ENCODE peak calls at places on chromosome 1, in four cellular contexts. P is lung microvascular endothelial cell, L is EL, M is iPS-NIHi11. O is an unnamed sample.
A peak's percentile ranks its signal among the peaks of the same experiment; 100 is the strongest.

GRCh38 chr1:168081373-168082007 is 55.2 kb downstream of the GPR161 start:
- DNase-seq in P (peak; percentile 91), L (peak; percentile 67), M (no peak), O (no peak)

GRCh38 chr1:109927908-109928307 is 17.3 kb downstream of the CSF1 start:
- DNase-seq in P (peak; percentile 91), L (peak; percentile 78), M (no peak), O (peak; percentile 89)

GRCh38 chr1:169874229-169874628 is 19.5 kb downstream of the SCYL3 start:
- DNase-seq in P (no peak), L (peak; percentile 85), M (no peak), O (no peak)

GRCh38 chr1:187551061-187551460 is 722.3 kb downstream of the PLA2G4A start:
- DNase-seq in P (no peak), L (no peak), M (peak; percentile 6), O (no peak)

GRCh38 chr1:21072721-21073120 is 104.0 kb downstream of the EIF4G3 start:
- DNase-seq in P (peak; percentile 85), L (peak; percentile 52), M (no peak), O (no peak)

GRCh38 chr1:38873027-38873969 is at the start of gene MYCBP:
- DNase-seq in P (peak; percentile 97), L (peak; percentile 96), M (peak; percentile 99), O (peak; percentile 97)

GRCh38 chr1:103911450-103911849 is 161.8 kb downstream of the AMY1C start:
- DNase-seq in P (no peak), L (no peak), M (no peak), O (no peak)

GRCh38 chr1:152029144-152029936 is 7.5 kb downstream of the S100A11 start:
- DNase-seq in P (peak; percentile 30), L (peak; percentile 60), M (no peak), O (no peak)

GRCh38 chr1:25118554-25118953 is 113.7 kb downstream of the SYF2 start:
- DNase-seq in P (no peak), L (no peak), M (no peak), O (no peak)

GRCh38 chr1:17438176-17438976 is 1.1 kb downstream of the RCC2 start:
- DNase-seq in P (peak; percentile 68), L (peak; percentile 73), M (peak; percentile 65), O (peak; percentile 77)

GRCh38 chr1:167693425-167694045 is 28.2 kb upstream of the MPZL1 start:
- DNase-seq in P (no peak), L (no peak), M (no peak), O (no peak)

GRCh38 chr1:58968360-58968952 is 184.6 kb upstream of the JUN start:
- DNase-seq in P (peak; percentile 58), L (no peak), M (no peak), O (peak; percentile 84)

GRCh38 chr1:44611866-44612265 is 62.4 kb downstream of the TMEM53 start:
- DNase-seq in P (no peak), L (no peak), M (no peak), O (no peak)

GRCh38 chr1:178145605-178146004 is 51.7 kb downstream of the RASAL2 start:
- DNase-seq in P (no peak), L (no peak), M (no peak), O (no peak)

GRCh38 chr1:154453577-154454352 is 48.3 kb upstream of the TDRD10 start:
- DNase-seq in P (peak; percentile 34), L (peak; percentile 80), M (no peak), O (no peak)

GRCh38 chr1:53396563-53397268 is 62.5 kb upstream of the DMRTB1 start:
- DNase-seq in P (no peak), L (no peak), M (no peak), O (no peak)

GRCh38 chr1:164712131-164713031 is 153.4 kb downstream of the PBX1 start:
- DNase-seq in P (peak; percentile 61), L (peak; percentile 18), M (no peak), O (peak; percentile 40)

GRCh38 chr1:19563336-19564097 is 78.2 kb upstream of the CAPZB start:
- DNase-seq in P (no peak), L (peak; percentile 59), M (no peak), O (peak; percentile 81)

GRCh38 chr1:100530901-100531487 is 6.9 kb upstream of the GPR88 start:
- DNase-seq in P (peak; percentile 19), L (peak; percentile 10), M (no peak), O (peak; percentile 36)

GRCh38 chr1:197178998-197179397 is 32.5 kb upstream of the ASPM start:
- DNase-seq in P (peak; percentile 70), L (peak; percentile 67), M (no peak), O (no peak)

GRCh38 chr1:89821322-89822108 is 683 bp downstream of the LRRC8D start:
- DNase-seq in P (peak; percentile 33), L (peak; percentile 52), M (peak; percentile 78), O (peak; percentile 77)

GRCh38 chr1:241411056-241411775 is 54.2 kb upstream of the RGS7 start:
- DNase-seq in P (no peak), L (peak; percentile 60), M (no peak), O (no peak)

GRCh38 chr1:41280189-41281032 is 38.3 kb upstream of the SCMH1 start:
- DNase-seq in P (no peak), L (no peak), M (no peak), O (no peak)

GRCh38 chr1:230044729-230045128 is 22.3 kb upstream of the GALNT2 start:
- DNase-seq in P (no peak), L (no peak), M (no peak), O (no peak)

GRCh38 chr1:203644661-203645510 is 18.3 kb downstream of the ATP2B4 start:
- DNase-seq in P (peak; percentile 65), L (peak; percentile 88), M (no peak), O (peak; percentile 21)

GRCh38 chr1:212595229-212595628 is 13.3 kb upstream of the ATF3 start:
- DNase-seq in P (no peak), L (no peak), M (no peak), O (no peak)

GRCh38 chr1:56508523-56508983 is 70.8 kb downstream of the PLPP3 start:
- DNase-seq in P (no peak), L (peak; percentile 21), M (no peak), O (peak; percentile 67)

GRCh38 chr1:212179394-212180076 is 105.7 kb upstream of the PPP2R5A start:
- DNase-seq in P (peak; percentile 73), L (peak; percentile 95), M (no peak), O (no peak)

GRCh38 chr1:154141240-154141639 is 13.6 kb downstream of the NUP210L start:
- DNase-seq in P (peak; percentile 8), L (no peak), M (no peak), O (no peak)

GRCh38 chr1:101203812-101204540 is 32.8 kb upstream of the S1PR1 start:
- DNase-seq in P (peak; percentile 83), L (peak; percentile 89), M (no peak), O (peak; percentile 53)

GRCh38 chr1:210688482-210689233 is 360.0 kb downstream of the HHAT start:
- DNase-seq in P (no peak), L (peak; percentile 10), M (no peak), O (no peak)

GRCh38 chr1:37233606-37234005 is 199.3 kb upstream of the GRIK3 start:
- DNase-seq in P (no peak), L (no peak), M (no peak), O (no peak)

O was measured in heart left ventricle.